ENCODE peak calls at places on chromosomes 11 and 22, in eight cellular contexts. One of them, this sample, is unnamed. For H3K36me3, the result is how much of the 10 kb centered on the place peaks cover.

GRCh38 chr11:70255717-70256116 is 14.8 kb upstream of the PPFIA1 start:
- DNase-seq in tibial nerve: no peak
- DNase-seq in right lobe of liver: no peak
- DNase-seq in adrenal gland: peak
- DNase-seq in psoas muscle: no peak
- DNase-seq in tibial artery: no peak
- DNase-seq in CD4-positive, alpha-beta memory T cell: no peak
- DNase-seq in CD4-positive, CD25-positive, alpha-beta regulatory T cell: no peak
- DNase-seq in this sample: no peak

GRCh38 chr11:47948137-47948536 is 32.2 kb upstream of the PTPRJ start:
- DNase-seq in tibial nerve: no peak
- DNase-seq in right lobe of liver: no peak
- DNase-seq in adrenal gland: no peak
- DNase-seq in psoas muscle: no peak
- DNase-seq in tibial artery: no peak
- DNase-seq in CD4-positive, alpha-beta memory T cell: no peak
- DNase-seq in CD4-positive, CD25-positive, alpha-beta regulatory T cell: no peak
- DNase-seq in this sample: no peak

GRCh38 chr11:115745545-115746265 is 241.5 kb upstream of the CADM1 start:
- DNase-seq in tibial nerve: no peak
- DNase-seq in right lobe of liver: no peak
- DNase-seq in adrenal gland: no peak
- DNase-seq in psoas muscle: peak
- DNase-seq in tibial artery: peak
- DNase-seq in CD4-positive, alpha-beta memory T cell: no peak
- DNase-seq in CD4-positive, CD25-positive, alpha-beta regulatory T cell: no peak
- DNase-seq in this sample: no peak

GRCh38 chr11:101129203-101129943 is at the start of gene PGR:
- DNase-seq in tibial nerve: peak
- DNase-seq in right lobe of liver: no peak
- DNase-seq in adrenal gland: peak
- DNase-seq in psoas muscle: peak
- DNase-seq in tibial artery: peak
- DNase-seq in CD4-positive, alpha-beta memory T cell: peak
- DNase-seq in CD4-positive, CD25-positive, alpha-beta regulatory T cell: no peak
- DNase-seq in this sample: peak

GRCh38 chr22:42313804-42314581 is 43.5 kb upstream of the TCF20 start:
- DNase-seq in tibial nerve: no peak
- DNase-seq in right lobe of liver: peak
- DNase-seq in adrenal gland: peak
- DNase-seq in psoas muscle: no peak
- DNase-seq in tibial artery: no peak
- DNase-seq in CD4-positive, alpha-beta memory T cell: peak
- DNase-seq in CD4-positive, CD25-positive, alpha-beta regulatory T cell: peak
- DNase-seq in this sample: no peak

GRCh38 chr11:29432719-29433325 is 584.0 kb downstream of the KCNA4 start:
- DNase-seq in tibial nerve: no peak
- DNase-seq in right lobe of liver: no peak
- DNase-seq in adrenal gland: no peak
- DNase-seq in psoas muscle: no peak
- DNase-seq in tibial artery: no peak
- DNase-seq in CD4-positive, alpha-beta memory T cell: no peak
- DNase-seq in CD4-positive, CD25-positive, alpha-beta regulatory T cell: no peak
- DNase-seq in this sample: peak

GRCh38 chr22:16953206-16954059 is 54.6 kb downstream of the GAB4 start:
- DNase-seq in tibial nerve: no peak
- DNase-seq in right lobe of liver: no peak
- DNase-seq in adrenal gland: no peak
- DNase-seq in psoas muscle: no peak
- DNase-seq in tibial artery: no peak
- DNase-seq in CD4-positive, alpha-beta memory T cell: no peak
- DNase-seq in CD4-positive, CD25-positive, alpha-beta regulatory T cell: no peak
- DNase-seq in this sample: no peak

GRCh38 chr22:50635591-50635990 is 7.6 kb upstream of the ARSA start:
- DNase-seq in tibial nerve: no peak
- DNase-seq in right lobe of liver: no peak
- DNase-seq in adrenal gland: no peak
- DNase-seq in psoas muscle: no peak
- DNase-seq in tibial artery: no peak
- DNase-seq in CD4-positive, alpha-beta memory T cell: no peak
- DNase-seq in CD4-positive, CD25-positive, alpha-beta regulatory T cell: no peak
- DNase-seq in this sample: no peak

GRCh38 chr22:19626666-19627065 is 87.6 kb upstream of the SEPTIN5 start:
- DNase-seq in tibial nerve: no peak
- DNase-seq in right lobe of liver: no peak
- DNase-seq in adrenal gland: no peak
- DNase-seq in psoas muscle: no peak
- DNase-seq in tibial artery: no peak
- DNase-seq in CD4-positive, alpha-beta memory T cell: no peak
- DNase-seq in CD4-positive, CD25-positive, alpha-beta regulatory T cell: no peak
- DNase-seq in this sample: no peak

GRCh38 chr11:112877561-112877960 is 83.7 kb upstream of the NCAM1 start:
- DNase-seq in tibial nerve: no peak
- DNase-seq in right lobe of liver: no peak
- DNase-seq in adrenal gland: no peak
- DNase-seq in psoas muscle: no peak
- DNase-seq in tibial artery: no peak
- DNase-seq in CD4-positive, alpha-beta memory T cell: no peak
- DNase-seq in CD4-positive, CD25-positive, alpha-beta regulatory T cell: no peak
- DNase-seq in this sample: no peak

GRCh38 chr22:24728790-24729637 is 45.5 kb downstream of the PIWIL3 start:
- DNase-seq in tibial nerve: no peak
- DNase-seq in right lobe of liver: no peak
- DNase-seq in adrenal gland: peak
- DNase-seq in psoas muscle: no peak
- DNase-seq in tibial artery: peak
- DNase-seq in CD4-positive, alpha-beta memory T cell: no peak
- DNase-seq in CD4-positive, CD25-positive, alpha-beta regulatory T cell: no peak
- DNase-seq in this sample: no peak

GRCh38 chr11:68673291-68673930 is 10.9 kb upstream of the GAL start:
- DNase-seq in tibial nerve: no peak
- DNase-seq in right lobe of liver: peak
- DNase-seq in adrenal gland: no peak
- DNase-seq in psoas muscle: no peak
- DNase-seq in tibial artery: no peak
- DNase-seq in CD4-positive, alpha-beta memory T cell: no peak
- DNase-seq in CD4-positive, CD25-positive, alpha-beta regulatory T cell: no peak
- DNase-seq in this sample: no peak

GRCh38 chr22:50209893-50210292 is 9.1 kb downstream of the SELENOO start:
- DNase-seq in tibial nerve: no peak
- DNase-seq in right lobe of liver: peak
- DNase-seq in adrenal gland: peak
- DNase-seq in psoas muscle: peak
- DNase-seq in tibial artery: peak
- DNase-seq in CD4-positive, alpha-beta memory T cell: peak
- DNase-seq in CD4-positive, CD25-positive, alpha-beta regulatory T cell: peak
- DNase-seq in this sample: peak

GRCh38 chr11:69321877-69322350 is 28.0 kb downstream of the MYEOV start:
- DNase-seq in tibial nerve: no peak
- DNase-seq in right lobe of liver: peak
- DNase-seq in adrenal gland: no peak
- DNase-seq in psoas muscle: no peak
- DNase-seq in tibial artery: no peak
- DNase-seq in CD4-positive, alpha-beta memory T cell: no peak
- DNase-seq in CD4-positive, CD25-positive, alpha-beta regulatory T cell: no peak
- DNase-seq in this sample: no peak

GRCh38 chr22:23767673-23768548 is at the start of gene CHCHD10:
- DNase-seq in tibial nerve: peak
- DNase-seq in right lobe of liver: peak
- DNase-seq in adrenal gland: peak
- DNase-seq in psoas muscle: peak
- DNase-seq in tibial artery: peak
- DNase-seq in CD4-positive, alpha-beta memory T cell: peak
- DNase-seq in CD4-positive, CD25-positive, alpha-beta regulatory T cell: peak
- DNase-seq in this sample: peak

GRCh38 chr11:88103337-88104206 is 71.7 kb downstream of the RAB38 start:
- DNase-seq in tibial nerve: no peak
- DNase-seq in right lobe of liver: peak
- DNase-seq in adrenal gland: peak
- DNase-seq in psoas muscle: no peak
- DNase-seq in tibial artery: no peak
- DNase-seq in CD4-positive, alpha-beta memory T cell: no peak
- DNase-seq in CD4-positive, CD25-positive, alpha-beta regulatory T cell: no peak
- DNase-seq in this sample: peak

GRCh38 chr11:57599381-57599780 is 1.9 kb downstream of the SERPING1 start:
- DNase-seq in tibial nerve: no peak
- DNase-seq in right lobe of liver: no peak
- DNase-seq in adrenal gland: no peak
- DNase-seq in psoas muscle: no peak
- DNase-seq in tibial artery: no peak
- DNase-seq in CD4-positive, alpha-beta memory T cell: no peak
- DNase-seq in CD4-positive, CD25-positive, alpha-beta regulatory T cell: no peak
- DNase-seq in this sample: no peak

GRCh38 chr11:46877580-46877979 is 31.5 kb upstream of the CKAP5 start:
- DNase-seq in tibial nerve: no peak
- DNase-seq in right lobe of liver: no peak
- DNase-seq in adrenal gland: no peak
- DNase-seq in psoas muscle: no peak
- DNase-seq in tibial artery: no peak
- DNase-seq in CD4-positive, alpha-beta memory T cell: no peak
- DNase-seq in CD4-positive, CD25-positive, alpha-beta regulatory T cell: no peak
- DNase-seq in this sample: no peak
- H3K36me3 ChIP-seq in tibial nerve: half or more
- H3K36me3 ChIP-seq in right lobe of liver: under half
- H3K36me3 ChIP-seq in adrenal gland: under half
- H3K36me3 ChIP-seq in psoas muscle: under half
- H3K36me3 ChIP-seq in tibial artery: half or more
- H3K36me3 ChIP-seq in CD4-positive, alpha-beta memory T cell: under half
- H3K36me3 ChIP-seq in CD4-positive, CD25-positive, alpha-beta regulatory T cell: under half
- H3K36me3 ChIP-seq in this sample: half or more

GRCh38 chr11:117201906-117202305 is 2.7 kb downstream of the TAGLN start:
- DNase-seq in tibial nerve: no peak
- DNase-seq in right lobe of liver: peak
- DNase-seq in adrenal gland: no peak
- DNase-seq in psoas muscle: no peak
- DNase-seq in tibial artery: no peak
- DNase-seq in CD4-positive, alpha-beta memory T cell: no peak
- DNase-seq in CD4-positive, CD25-positive, alpha-beta regulatory T cell: no peak
- DNase-seq in this sample: no peak

GRCh38 chr11:117202386-117203068 is 3.4 kb downstream of the TAGLN start:
- DNase-seq in tibial nerve: no peak
- DNase-seq in right lobe of liver: peak
- DNase-seq in adrenal gland: no peak
- DNase-seq in psoas muscle: no peak
- DNase-seq in tibial artery: no peak
- DNase-seq in CD4-positive, alpha-beta memory T cell: no peak
- DNase-seq in CD4-positive, CD25-positive, alpha-beta regulatory T cell: no peak
- DNase-seq in this sample: no peak

GRCh38 chr11:117203069-117203407 is 3.9 kb downstream of the TAGLN start:
- DNase-seq in tibial nerve: no peak
- DNase-seq in right lobe of liver: no peak
- DNase-seq in adrenal gland: no peak
- DNase-seq in psoas muscle: no peak
- DNase-seq in tibial artery: no peak
- DNase-seq in CD4-positive, alpha-beta memory T cell: no peak
- DNase-seq in CD4-positive, CD25-positive, alpha-beta regulatory T cell: no peak
- DNase-seq in this sample: no peak

GRCh38 chr11:117204283-117205080 is 5.3 kb downstream of the TAGLN start:
- DNase-seq in tibial nerve: no peak
- DNase-seq in right lobe of liver: no peak
- DNase-seq in adrenal gland: peak
- DNase-seq in psoas muscle: no peak
- DNase-seq in tibial artery: no peak
- DNase-seq in CD4-positive, alpha-beta memory T cell: no peak
- DNase-seq in CD4-positive, CD25-positive, alpha-beta regulatory T cell: no peak
- DNase-seq in this sample: no peak

DNA sequence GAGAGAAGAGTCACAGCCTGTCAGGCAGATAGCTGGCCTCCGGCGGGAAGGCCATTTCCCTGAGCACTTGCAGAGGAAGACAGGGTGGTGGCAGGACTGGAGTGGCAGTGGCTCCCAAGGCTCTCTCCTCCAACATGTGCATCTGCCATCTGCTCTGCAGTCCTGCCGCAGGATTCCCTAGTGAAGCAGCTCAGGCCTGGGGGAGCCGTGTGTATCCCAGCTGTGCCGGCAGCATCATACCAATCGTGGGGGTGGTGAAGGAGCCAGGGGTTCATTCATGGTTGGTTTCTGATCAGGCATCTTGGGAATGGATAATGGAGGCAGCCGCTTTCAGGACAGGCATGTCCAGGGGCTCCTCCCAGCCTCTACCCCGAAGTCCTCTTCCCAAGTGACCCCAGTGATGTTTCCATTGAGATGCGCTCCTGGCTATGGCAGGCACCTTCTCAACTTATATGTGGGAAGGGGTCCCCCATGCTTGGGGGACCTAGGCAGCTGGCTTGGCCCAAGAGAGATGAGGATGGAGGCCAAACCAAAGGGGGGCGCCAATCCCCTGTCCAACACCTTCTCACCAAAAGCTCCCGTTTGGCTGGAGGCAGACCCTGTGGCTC is 6.1 kb downstream of the TAGLN start:
- DNase-seq in tibial nerve: no peak
- DNase-seq in right lobe of liver: no peak
- DNase-seq in adrenal gland: peak
- DNase-seq in psoas muscle: no peak
- DNase-seq in tibial artery: no peak
- DNase-seq in CD4-positive, alpha-beta memory T cell: no peak
- DNase-seq in CD4-positive, CD25-positive, alpha-beta regulatory T cell: no peak
- DNase-seq in this sample: no peak
- H3K36me3 ChIP-seq in tibial nerve: half or more
- H3K36me3 ChIP-seq in right lobe of liver: under half
- H3K36me3 ChIP-seq in adrenal gland: under half
- H3K36me3 ChIP-seq in psoas muscle: under half
- H3K36me3 ChIP-seq in tibial artery: half or more
- H3K36me3 ChIP-seq in CD4-positive, alpha-beta memory T cell: under half
- H3K36me3 ChIP-seq in CD4-positive, CD25-positive, alpha-beta regulatory T cell: under half
- H3K36me3 ChIP-seq in this sample: under half

DNA sequence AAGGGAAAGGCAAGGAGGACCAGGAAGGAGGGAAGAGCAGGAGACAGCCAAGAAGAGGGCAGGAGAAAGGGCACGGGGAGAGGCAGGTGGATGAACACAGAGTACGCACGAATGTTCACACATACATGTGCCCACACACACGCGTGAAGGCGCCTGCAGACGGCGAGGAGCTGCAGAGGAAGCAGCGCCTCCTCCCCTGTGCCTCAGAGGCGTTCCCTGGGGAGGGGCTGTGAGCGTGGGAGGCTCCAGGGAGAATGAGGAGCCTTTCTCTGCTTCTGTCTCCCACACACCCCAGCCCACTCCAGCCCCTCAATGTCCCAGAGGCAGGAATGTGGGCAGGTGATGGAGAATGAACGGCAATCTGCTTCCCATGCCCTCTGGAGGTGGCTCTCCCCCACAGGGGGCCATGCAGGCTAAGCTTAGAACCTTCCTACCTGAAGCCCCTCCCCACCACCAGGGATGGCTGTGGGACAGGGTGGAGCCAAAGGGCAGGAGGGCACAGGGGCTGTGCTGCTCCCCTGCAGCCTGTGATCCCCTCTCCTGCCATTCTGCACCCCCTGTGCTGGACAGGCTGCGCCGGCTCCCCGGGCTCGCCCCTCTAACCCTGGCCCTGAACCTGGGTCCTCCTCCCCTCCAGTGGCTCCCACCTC is 25.3 kb downstream of the PPM1F start:
- DNase-seq in tibial nerve: no peak
- DNase-seq in right lobe of liver: no peak
- DNase-seq in adrenal gland: no peak
- DNase-seq in psoas muscle: no peak
- DNase-seq in tibial artery: no peak
- DNase-seq in CD4-positive, alpha-beta memory T cell: no peak
- DNase-seq in CD4-positive, CD25-positive, alpha-beta regulatory T cell: no peak
- DNase-seq in this sample: no peak
- H3K36me3 ChIP-seq in tibial nerve: half or more
- H3K36me3 ChIP-seq in right lobe of liver: under half
- H3K36me3 ChIP-seq in adrenal gland: half or more
- H3K36me3 ChIP-seq in psoas muscle: under half
- H3K36me3 ChIP-seq in tibial artery: half or more
- H3K36me3 ChIP-seq in CD4-positive, alpha-beta memory T cell: under half
- H3K36me3 ChIP-seq in CD4-positive, CD25-positive, alpha-beta regulatory T cell: under half
- H3K36me3 ChIP-seq in this sample: under half

GRCh38 chr11:126190792-126191191 is 20.7 kb downstream of the RPUSD4 start:
- DNase-seq in tibial nerve: no peak
- DNase-seq in right lobe of liver: no peak
- DNase-seq in adrenal gland: no peak
- DNase-seq in psoas muscle: no peak
- DNase-seq in tibial artery: no peak
- DNase-seq in CD4-positive, alpha-beta memory T cell: no peak
- DNase-seq in CD4-positive, CD25-positive, alpha-beta regulatory T cell: no peak
- DNase-seq in this sample: no peak
- H3K36me3 ChIP-seq in tibial nerve: half or more
- H3K36me3 ChIP-seq in right lobe of liver: under half
- H3K36me3 ChIP-seq in adrenal gland: under half
- H3K36me3 ChIP-seq in psoas muscle: under half
- H3K36me3 ChIP-seq in tibial artery: half or more
- H3K36me3 ChIP-seq in CD4-positive, alpha-beta memory T cell: under half
- H3K36me3 ChIP-seq in CD4-positive, CD25-positive, alpha-beta regulatory T cell: under half
- H3K36me3 ChIP-seq in this sample: under half

This sample was measured in HAP-1.